ENCODE peak calls at places on chromosomes 2 and 18, in five cellular contexts. O is IMR-90, S is NCI-H460, E is NCI-H69, H is renal cortical epithelial cell. W is an unnamed sample.

GRCh38 chr18:56146565-56146964 is 491.8 kb downstream of the TXNL1 start:
- DNase-seq in O (peak; percentile 58), S (no peak), E (no peak), H (no peak), W (no peak)

GRCh38 chr2:216477283-216478035 is 21.2 kb upstream of the RPL37A start:
- DNase-seq in O (peak; percentile 16), S (no peak), E (no peak), H (no peak), W (no peak)

GRCh38 chr2:1836321-1836860 is 92.1 kb upstream of the PXDN start:
- DNase-seq in O (no peak), S (no peak), E (no peak), H (no peak), W (no peak)

GRCh38 chr18:55407774-55408535 is 180.0 kb downstream of the TCF4 start:
- DNase-seq in O (no peak), S (no peak), E (peak; percentile 82), H (no peak), W (no peak)

GRCh38 chr2:182666674-182667320 is 49.3 kb upstream of the DNAJC10 start:
- DNase-seq in O (peak; percentile 46), S (peak; percentile 25), E (peak; percentile 36), H (peak; percentile 27), W (no peak)

GRCh38 chr2:234989183-234989701 is 37.4 kb downstream of the SH3BP4 start:
- DNase-seq in O (no peak), S (no peak), E (peak; percentile 85), H (peak; percentile 92), W (peak; percentile 88)

GRCh38 chr18:50870138-50870845 is 8.6 kb upstream of the ME2 start:
- DNase-seq in O (peak; percentile 73), S (no peak), E (peak; percentile 55), H (peak; percentile 94), W (peak; percentile 68)

GRCh38 chr2:159256159-159256558 is 30.3 kb downstream of the WDSUB1 start:
- DNase-seq in O (peak; percentile 90), S (no peak), E (no peak), H (no peak), W (no peak)

GRCh38 chr2:234308814-234309195 is 188.1 kb downstream of the ARL4C start:
- DNase-seq in O (peak; percentile 85), S (no peak), E (no peak), H (peak; percentile 80), W (no peak)

GRCh38 chr2:164841719-164842623 is at the start of gene COBLL1:
- DNase-seq in O (peak; percentile 41), S (peak; percentile 62), E (no peak), H (peak; percentile 72), W (peak; percentile 86)

GRCh38 chr2:218816561-218817011 is 15.0 kb downstream of the PRKAG3 start:
- DNase-seq in O (no peak), S (no peak), E (no peak), H (no peak), W (no peak)

GRCh38 chr2:234191819-234192407 is 141.4 kb downstream of the SPP2 start:
- DNase-seq in O (peak; percentile 6), S (no peak), E (peak; percentile 34), H (peak; percentile 54), W (no peak)

GRCh38 chr2:160406591-160407392 is 86.8 kb downstream of the RBMS1 start:
- DNase-seq in O (peak; percentile 80), S (peak; percentile 30), E (peak; percentile 24), H (peak; percentile 67), W (peak; percentile 56)

GRCh38 chr2:68059769-68060525 is 2.9 kb downstream of the C1D start:
- DNase-seq in O (peak; percentile 30), S (no peak), E (no peak), H (no peak), W (no peak)

GRCh38 chr18:26103579-26103978 is 13.2 kb upstream of the SS18 start:
- DNase-seq in O (no peak), S (no peak), E (peak; percentile 72), H (no peak), W (peak; percentile 49)

GRCh38 chr18:75088622-75089211 is 120.2 kb downstream of the PTGR3 start:
- DNase-seq in O (no peak), S (no peak), E (no peak), H (no peak), W (no peak)

GRCh38 chr2:223083402-223084070 is 31.5 kb downstream of the KCNE4 start:
- DNase-seq in O (no peak), S (no peak), E (no peak), H (no peak), W (no peak)

GRCh38 chr2:47422560-47422959 is 19.6 kb downstream of the MSH2 start:
- DNase-seq in O (peak; percentile 76), S (no peak), E (no peak), H (peak; percentile 68), W (no peak)

GRCh38 chr2:40129725-40130124 is 322.2 kb downstream of the SLC8A1 start:
- DNase-seq in O (no peak), S (no peak), E (no peak), H (no peak), W (no peak)

GRCh38 chr18:48682768-48683167 is 143.9 kb downstream of the CTIF start:
- DNase-seq in O (no peak), S (no peak), E (no peak), H (no peak), W (no peak)

GRCh38 chr2:47501374-47502200 is 98.6 kb downstream of the MSH2 start:
- DNase-seq in O (peak; percentile 37), S (peak; percentile 2), E (no peak), H (peak; percentile 73), W (no peak)

GRCh38 chr2:25363733-25364132 is 22.0 kb upstream of the DNMT3A start:
- DNase-seq in O (no peak), S (no peak), E (no peak), H (no peak), W (no peak)

GRCh38 chr2:239548491-239548890 is 147.7 kb upstream of the HDAC4 start:
- DNase-seq in O (no peak), S (no peak), E (no peak), H (no peak), W (no peak)

GRCh38 chr18:33839452-33840225 is 261.6 kb downstream of the ASXL3 start:
- DNase-seq in O (peak; percentile 48), S (peak; percentile 61), E (peak; percentile 97), H (peak; percentile 84), W (no peak)

GRCh38 chr2:216911008-216911407 is 51.1 kb upstream of the TNP1 start:
- DNase-seq in O (no peak), S (no peak), E (peak; percentile 12), H (no peak), W (no peak)

GRCh38 chr2:2542966-2543555 is 212.0 kb upstream of the MYT1L start:
- DNase-seq in O (no peak), S (no peak), E (peak; percentile 96), H (no peak), W (no peak)

GRCh38 chr18:28767781-28768211 is 590.9 kb upstream of the CDH2 start:
- DNase-seq in O (peak; percentile 65), S (no peak), E (no peak), H (peak; percentile 65), W (no peak)

GRCh38 chr18:47036298-47036874 is 965 bp upstream of the ELOA2 start:
- DNase-seq in O (peak; percentile 28), S (peak; percentile 28), E (peak; percentile 63), H (peak; percentile 15), W (no peak)

GRCh38 chr2:173441222-173441621 is 86.5 kb downstream of the CDCA7 start:
- DNase-seq in O (peak; percentile 17), S (no peak), E (no peak), H (no peak), W (no peak)

GRCh38 chr2:65232636-65233035 is 5.0 kb downstream of the ACTR2 start:
- DNase-seq in O (peak; percentile 77), S (no peak), E (no peak), H (peak; percentile 71), W (no peak)

GRCh38 chr2:9753665-9754531 is 89.4 kb upstream of the TAF1B start:
- DNase-seq in O (no peak), S (no peak), E (peak; percentile 3), H (no peak), W (no peak)

GRCh38 chr2:168565112-168565511 is 109.0 kb downstream of the CERS6 start:
- DNase-seq in O (peak; percentile 62), S (no peak), E (no peak), H (peak; percentile 86), W (no peak)

GRCh38 chr2:238285653-238286082 is 2.7 kb downstream of the PER2 start:
- DNase-seq in O (peak; percentile 94), S (peak; percentile 75), E (peak; percentile 85), H (peak; percentile 98), W (peak; percentile 88)

GRCh38 chr2:227472265-227473018 is 486 bp downstream of the AGFG1 start:
- DNase-seq in O (no peak), S (no peak), E (no peak), H (no peak), W (peak; percentile 38)

GRCh38 chr2:191927991-191928390 is 81.1 kb upstream of the CAVIN2 start:
- DNase-seq in O (peak; percentile 45), S (no peak), E (peak; percentile 82), H (peak; percentile 99), W (peak; percentile 31)

GRCh38 chr18:37476182-37476581 is 89.4 kb downstream of the CELF4 start:
- DNase-seq in O (peak; percentile 14), S (no peak), E (peak; percentile 82), H (no peak), W (no peak)

GRCh38 chr2:9030882-9031645 is 27.6 kb upstream of the MBOAT2 start:
- DNase-seq in O (peak; percentile 52), S (no peak), E (peak; percentile 42), H (peak; percentile 27), W (no peak)

W was measured in lung.